ENCODE peak calls at places on chromosomes 5 and 9, in eight cellular contexts. T is fibroblast of lung; P is IMR-90; L is suprapubic skin; M is CD8-positive, alpha-beta T cell; C is upper lobe of right lung; A is ovary; R is endothelial cell of umbilical vein. W is an unnamed sample.

GRCh38 chr9:98329904-98330303 is 74.5 kb upstream of the TBC1D2 start:
- DNase-seq in C (no peak), T (no peak), L (no peak), M (no peak), R (no peak), P (no peak), A (no peak), W (no peak)

GRCh38 chr9:38687389-38687842 is 32.5 kb downstream of the FAM240B start:
- DNase-seq in R (no peak), T (no peak), M (no peak), A (peak; percentile 20), P (no peak), L (no peak), C (peak; percentile 90), W (peak; percentile 81)

GRCh38 chr5:174612686-174613085 is 111.7 kb upstream of the MSX2 start:
- DNase-seq in P (no peak), M (no peak), L (no peak), T (no peak), R (no peak), C (no peak), A (no peak), W (no peak)

GRCh38 chr5:88393082-88393481 is 124.4 kb upstream of the TMEM161B start:
- DNase-seq in P (no peak), T (no peak), R (no peak), C (no peak), A (no peak), M (no peak), L (no peak), W (no peak)

GRCh38 chr9:81489048-81489447 is 200.3 kb downstream of the TLE1 start:
- DNase-seq in R (no peak), P (peak; percentile 79), M (no peak), A (no peak), C (no peak), L (no peak), T (peak; percentile 61), W (no peak)

GRCh38 chr5:32326216-32326772 is 13.6 kb upstream of the MTMR12 start:
- DNase-seq in C (no peak), L (no peak), M (no peak), R (no peak), A (no peak), P (peak; percentile 68), T (peak; percentile 19), W (no peak)

GRCh38 chr5:117473075-117473595 is 898.5 kb upstream of the SEMA6A start:
- DNase-seq in T (no peak), C (no peak), P (no peak), M (no peak), A (no peak), R (no peak), L (no peak), W (no peak)

GRCh38 chr5:25025836-25026235 is 381.1 kb upstream of the CDH10 start:
- DNase-seq in P (no peak), T (no peak), L (no peak), A (no peak), R (no peak), C (no peak), M (no peak), W (no peak)

GRCh38 chr9:18268381-18268780 is 205.6 kb upstream of the ADAMTSL1 start:
- DNase-seq in M (no peak), C (no peak), T (peak; percentile 40), A (no peak), R (peak; percentile 35), P (peak; percentile 74), L (no peak), W (no peak)

GRCh38 chr9:3954228-3954949 is 345.5 kb downstream of the GLIS3 start:
- DNase-seq in R (no peak), T (no peak), C (no peak), A (no peak), P (no peak), M (no peak), L (no peak), W (no peak)

DNA sequence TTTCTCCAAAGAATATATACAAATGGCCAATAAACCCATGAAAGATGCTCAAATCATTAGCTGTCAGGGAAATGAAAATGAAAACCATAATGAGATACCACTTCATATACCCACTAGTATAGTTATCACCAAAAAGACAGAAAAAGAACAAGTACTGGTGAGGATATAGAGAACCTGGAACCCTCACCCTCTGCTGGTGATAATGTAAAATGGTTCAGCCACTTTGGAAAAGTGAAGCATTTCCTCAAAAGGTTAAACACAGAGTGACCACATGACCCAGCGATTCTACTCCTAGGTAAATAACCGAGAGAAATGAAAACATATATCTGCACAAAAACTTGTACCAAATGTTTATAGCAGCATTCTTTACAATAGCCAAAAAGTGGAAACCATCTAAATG is 72.0 kb downstream of the HSD17B3 start:
- DNase-seq in L (no peak), T (no peak), M (no peak), C (no peak), A (no peak), R (no peak), P (no peak), W (no peak)
- TF ChIP-seq CTCF in L (no peak), T (peak; percentile 22), M (no peak), C (no peak), A (no peak), R (no peak), P (peak; percentile 3), W (no peak)

GRCh38 chr5:94788527-94788926 is 170.1 kb downstream of the SLF1 start:
- DNase-seq in M (no peak), P (no peak), L (no peak), A (no peak), T (no peak), C (no peak), R (no peak), W (no peak)

GRCh38 chr5:94791787-94792186 is 173.3 kb downstream of the SLF1 start:
- DNase-seq in T (no peak), P (no peak), L (no peak), M (no peak), A (no peak), C (no peak), R (no peak), W (no peak)

GRCh38 chr5:94793113-94793815 is 174.8 kb downstream of the SLF1 start:
- DNase-seq in T (peak; percentile 87), P (peak; percentile 92), M (no peak), A (no peak), R (peak; percentile 30), L (no peak), C (no peak), W (no peak)

DNA sequence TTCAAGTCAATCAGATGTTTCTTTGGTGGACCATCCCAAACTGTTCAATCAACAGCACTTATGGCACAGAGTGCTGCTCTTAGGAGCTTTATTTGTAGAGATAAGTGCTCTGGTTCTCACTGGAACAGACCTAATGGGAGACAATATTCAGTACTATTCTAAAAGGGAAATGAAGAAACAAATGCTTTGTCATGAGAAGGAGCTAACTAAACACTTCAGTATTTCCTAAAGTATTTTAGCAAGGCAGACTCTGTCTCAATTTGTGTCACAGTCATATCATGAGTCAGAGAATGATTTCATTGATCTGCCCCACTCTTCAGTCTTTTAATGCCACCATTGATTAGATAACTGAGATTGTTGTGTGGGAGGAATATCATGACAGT is 175.3 kb downstream of the SLF1 start:
- DNase-seq in P (peak; percentile 43), R (no peak), L (no peak), A (no peak), C (no peak), M (no peak), T (peak; percentile 14), W (no peak)
- H3K4me3 ChIP-seq in P (no peak overlapping the region), R (no peak overlapping the region), L (no peak overlapping the region), A (no peak overlapping the region), C (no peak overlapping the region), M (no peak overlapping the region), T (no peak overlapping the region), W (no peak overlapping the region)

GRCh38 chr5:10253390-10253789 is 3.3 kb downstream of the CCT5 start:
- DNase-seq in T (no peak), R (no peak), A (no peak), P (no peak), L (no peak), C (no peak), M (no peak), W (no peak)

GRCh38 chr5:10249948-10250803 is at the start of gene CCT5:
- DNase-seq in P (peak; percentile 99), T (peak; percentile 100), M (peak; percentile 78), L (peak; percentile 96), A (peak; percentile 90), C (peak; percentile 95), R (peak; percentile 97), W (peak; percentile 94)

GRCh38 chr5:10250804-10251276 is 760 bp downstream of the CCT5 start:
- DNase-seq in L (no peak), R (peak; percentile 37), T (peak; percentile 33), P (peak; percentile 41), M (no peak), A (no peak), C (no peak), W (no peak)

GRCh38 chr5:10248378-10249260 is 1.1 kb downstream of the ATPSCKMT start:
- DNase-seq in T (no peak), L (no peak), C (no peak), M (no peak), P (no peak), A (peak; percentile 38), R (no peak), W (no peak)

DNA sequence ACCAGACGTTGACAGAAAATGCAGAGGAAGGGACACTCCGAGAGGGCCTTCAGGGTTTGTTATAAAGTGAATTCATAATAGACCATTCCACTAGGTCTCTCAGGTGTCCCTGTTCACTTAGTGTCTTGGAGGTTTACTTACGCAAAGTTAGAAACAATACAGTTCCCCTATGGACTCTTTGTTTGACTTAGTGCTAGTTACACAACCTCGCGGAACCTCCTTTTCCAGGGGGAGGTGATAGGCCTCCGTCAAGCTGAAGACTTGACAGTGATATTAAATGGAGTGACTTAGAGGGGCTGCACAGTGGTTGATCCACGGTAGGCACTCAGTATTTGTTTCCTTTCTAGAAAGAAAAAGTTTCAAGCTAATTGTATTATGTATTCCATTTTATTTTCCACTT is 1.3 kb downstream of the CCT5 start:
- DNase-seq in C (no peak), R (no peak), A (no peak), P (no peak), L (no peak), M (no peak), T (no peak), W (no peak)
- H3K27ac ChIP-seq in C (no peak overlapping the region), R (no peak overlapping the region), A (no peak overlapping the region), P (peak overlapping the region; percentile 96), L (no peak overlapping the region), M (no peak overlapping the region), T (peak overlapping the region; percentile 99), W (no peak overlapping the region)

GRCh38 chr9:90826326-90827020 is 24.9 kb downstream of the SYK start:
- DNase-seq in T (no peak), L (no peak), M (no peak), C (no peak), A (no peak), R (no peak), P (no peak), W (no peak)

GRCh38 chr9:90827181-90827866 is 25.7 kb downstream of the SYK start:
- DNase-seq in P (no peak), T (no peak), R (no peak), C (no peak), L (no peak), A (no peak), M (no peak), W (no peak)

GRCh38 chr9:90832251-90832650 is 30.6 kb downstream of the SYK start:
- DNase-seq in M (no peak), L (no peak), C (no peak), T (no peak), P (no peak), R (no peak), A (no peak), W (no peak)

GRCh38 chr9:90830977-90831376 is 29.4 kb downstream of the SYK start:
- DNase-seq in L (no peak), R (no peak), A (no peak), P (no peak), C (no peak), M (no peak), T (no peak), W (no peak)

GRCh38 chr9:90830051-90830450 is 28.4 kb downstream of the SYK start:
- DNase-seq in T (no peak), M (no peak), L (no peak), R (no peak), A (no peak), P (no peak), C (no peak), W (no peak)
- TF ChIP-seq CTCF in T (no peak), M (no peak), L (no peak), R (no peak), A (no peak), P (no peak), C (no peak), W (no peak)

W was measured in right lobe of liver.